ENCODE peak calls at places on chromosome 1, in nine cellular contexts. U is NCI-H1436 treated with DMSO at 0.1 percent for 48 hours; M is fibroblast of gingiva; V is EH; Z is germinal center; H is Peyer's patch; O is NCI-H510A treated with DMSO at 0.1 percent for 48 hours; G is stimulated activated naive CD8-positive, alpha-beta T cell treated with anti-CD3 and anti-CD28 coated beads, Interleukin-15, Interleukin-2, amounts not matched to agents 100 U/mL and 50 U/mL, for 24 hours; B is aorta. T is an unnamed sample.

GRCh38 chr1:28840928-28841544 is 29.1 kb downstream of the OPRD1 start:
- DNase-seq in U (no peak), M (no peak), V (no peak), Z (no peak), H (no peak), O (no peak), G (no peak), B (no peak), T (no peak)

GRCh38 chr1:54312874-54313316 is 93.3 kb downstream of the SSBP3 start:
- DNase-seq in U (no peak), M (peak; percentile 51), V (peak; percentile 90), Z (no peak), H (peak; percentile 65), O (no peak), G (no peak), B (no peak), T (no peak)

GRCh38 chr1:229381234-229381633 is 38.4 kb upstream of the CCSAP start:
- DNase-seq in U (no peak), M (no peak), V (no peak), Z (no peak), H (no peak), O (peak; percentile 40), G (no peak), B (no peak), T (no peak)

GRCh38 chr1:56451491-56451890 is 127.9 kb downstream of the PLPP3 start:
- DNase-seq in U (no peak), M (no peak), V (no peak), Z (no peak), H (peak; percentile 84), O (no peak), G (no peak), B (no peak), T (no peak)

GRCh38 chr1:174358786-174359453 is 88.8 kb upstream of the GPR52 start:
- DNase-seq in U (peak; percentile 18), M (no peak), V (no peak), Z (no peak), H (no peak), O (peak; percentile 30), G (no peak), B (no peak), T (no peak)

GRCh38 chr1:145707183-145707867 is at the start of gene PDZK1:
- DNase-seq in U (no peak), M (no peak), V (no peak), Z (no peak), H (peak; percentile 54), O (no peak), G (no peak), B (no peak), T (no peak)

GRCh38 chr1:12518956-12519707 is 98.9 kb downstream of the DHRS3 start:
- DNase-seq in U (no peak), M (peak; percentile 62), V (peak; percentile 81), Z (no peak), H (peak; percentile 60), O (no peak), G (peak; percentile 80), B (peak; percentile 90), T (no peak)

GRCh38 chr1:111730282-111730681 is 8.9 kb downstream of the INKA2 start:
- DNase-seq in U (no peak), M (no peak), V (no peak), Z (no peak), H (no peak), O (no peak), G (no peak), B (no peak), T (no peak)

GRCh38 chr1:60765204-60765603 is 317.2 kb upstream of the NFIA start:
- DNase-seq in U (no peak), M (peak; percentile 23), V (peak; percentile 23), Z (no peak), H (no peak), O (peak; percentile 71), G (no peak), B (no peak), T (peak; percentile 32)

GRCh38 chr1:156502749-156503671 is 2.4 kb upstream of the MEF2D start:
- DNase-seq in U (no peak), M (peak; percentile 96), V (peak; percentile 97), Z (no peak), H (peak; percentile 85), O (peak; percentile 76), G (no peak), B (peak; percentile 90), T (peak; percentile 30)

GRCh38 chr1:65238010-65238409 is 71.3 kb upstream of the DNAJC6 start:
- DNase-seq in U (no peak), M (no peak), V (no peak), Z (no peak), H (no peak), O (no peak), G (no peak), B (no peak), T (no peak)

GRCh38 chr1:202967684-202968281 is 726 bp upstream of the CYB5R1 start:
- DNase-seq in U (no peak), M (no peak), V (peak; percentile 4), Z (peak; percentile 39), H (peak; percentile 56), O (peak; percentile 48), G (no peak), B (no peak), T (peak; percentile 47)